ENCODE peak calls at places on chromosome 13, in seven cellular contexts. G, Y, N, L, R, M and Z are unnamed samples.

GRCh38 chr13:74129500-74130144 is 4.6 kb downstream of the KLF12 start:
- DNase-seq in G (no peak), Y (peak), N (no peak), L (no peak), R (no peak), M (no peak), Z (no peak)

GRCh38 chr13:79675931-79676658 is 195.1 kb downstream of the NDFIP2 start:
- DNase-seq in G (no peak), Y (no peak), N (no peak), L (no peak), R (no peak), M (no peak), Z (no peak)

GRCh38 chr13:91346848-91347211 is 657 bp upstream of the MIR17HG start:
- DNase-seq in G (no peak), Y (peak), N (no peak), L (no peak), R (no peak), M (no peak), Z (peak)

GRCh38 chr13:112032186-112032835 is 34.6 kb upstream of the SOX1 start:
- DNase-seq in G (peak), Y (no peak), N (peak), L (no peak), R (no peak), M (no peak), Z (no peak)

GRCh38 chr13:29538625-29538976 is 56.9 kb downstream of the SLC7A1 start:
- DNase-seq in G (no peak), Y (no peak), N (no peak), L (no peak), R (no peak), M (no peak), Z (no peak)

GRCh38 chr13:31264146-31264545 is 64.4 kb downstream of the B3GLCT start:
- DNase-seq in G (no peak), Y (no peak), N (peak), L (no peak), R (no peak), M (no peak), Z (no peak)

GRCh38 chr13:113656015-113656588 is 1.9 kb downstream of the ATP4B start:
- DNase-seq in G (no peak), Y (no peak), N (no peak), L (no peak), R (no peak), M (no peak), Z (no peak)

GRCh38 chr13:33968520-33969507 is 150.9 kb downstream of the RFC3 start:
- DNase-seq in G (no peak), Y (no peak), N (no peak), L (no peak), R (no peak), M (no peak), Z (no peak)

GRCh38 chr13:73702419-73703071 is 431.7 kb downstream of the KLF12 start:
- DNase-seq in G (no peak), Y (peak), N (no peak), L (no peak), R (no peak), M (no peak), Z (no peak)

GRCh38 chr13:21310220-21310619 is 133.8 kb downstream of the MRPL57 start:
- DNase-seq in G (peak), Y (no peak), N (no peak), L (no peak), R (no peak), M (no peak), Z (no peak)

GRCh38 chr13:80783926-80784325 is 443.0 kb upstream of the SPRY2 start:
- DNase-seq in G (peak), Y (no peak), N (no peak), L (no peak), R (no peak), M (no peak), Z (peak)

GRCh38 chr13:112818040-112818697 is 128.3 kb downstream of the ATP11A start:
- DNase-seq in G (no peak), Y (no peak), N (no peak), L (peak), R (no peak), M (no peak), Z (no peak)

GRCh38 chr13:30615851-30616311 is 1.8 kb upstream of the USPL1 start:
- DNase-seq in G (peak), Y (no peak), N (peak), L (no peak), R (no peak), M (no peak), Z (peak)

GRCh38 chr13:73842621-73843020 is 291.6 kb downstream of the KLF12 start:
- DNase-seq in G (no peak), Y (no peak), N (peak), L (no peak), R (no peak), M (no peak), Z (no peak)

GRCh38 chr13:41622545-41623429 is 165.4 kb downstream of the RGCC start:
- DNase-seq in G (peak), Y (no peak), N (peak), L (no peak), R (no peak), M (no peak), Z (no peak)

GRCh38 chr13:19818223-19818842 is 35.6 kb upstream of the PSPC1 start:
- DNase-seq in G (no peak), Y (peak), N (no peak), L (no peak), R (peak), M (peak), Z (peak)

GRCh38 chr13:111899714-111900389 is 167.1 kb upstream of the SOX1 start:
- DNase-seq in G (no peak), Y (no peak), N (no peak), L (peak), R (no peak), M (no peak), Z (no peak)

GRCh38 chr13:99323488-99323887 is 16.3 kb upstream of the GPR183 start:
- DNase-seq in G (peak), Y (no peak), N (peak), L (no peak), R (no peak), M (no peak), Z (no peak)

GRCh38 chr13:39597828-39598227 is 5.2 kb downstream of the LHFPL6 start:
- DNase-seq in G (no peak), Y (no peak), N (peak), L (no peak), R (no peak), M (no peak), Z (peak)

GRCh38 chr13:48979892-48980291 is 4.2 kb downstream of the FNDC3A start:
- DNase-seq in G (no peak), Y (no peak), N (no peak), L (no peak), R (no peak), M (no peak), Z (no peak)

GRCh38 chr13:112888238-112889111 is 80.5 kb upstream of the MCF2L start:
- DNase-seq in G (no peak), Y (no peak), N (no peak), L (no peak), R (no peak), M (no peak), Z (no peak)